ENCODE peak calls at places on chromosomes 7 and 10, in five cellular contexts. K, W, C, J and S are unnamed samples.

GRCh38 chr7:92754756-92755581 is 81.4 kb downstream of the CDK6 start:
- DNase-seq in W (no peak), K (no peak), J (no peak), C (no peak), S (no peak)

GRCh38 chr10:127161482-127161881 is 34.9 kb downstream of the INSYN2A start:
- DNase-seq in K (no peak), C (no peak), J (no peak), W (no peak), S (no peak)

GRCh38 chr10:16884485-16884884 is 67.3 kb upstream of the RSU1 start:
- DNase-seq in K (no peak), W (no peak), J (no peak), C (no peak), S (no peak)

GRCh38 chr10:103688451-103688850 is 166.9 kb downstream of the SH3PXD2A start:
- DNase-seq in W (no peak), J (no peak), C (no peak), K (no peak), S (peak)

GRCh38 chr7:100247152-100247757 is 27.5 kb downstream of the PVRIG start:
- DNase-seq in C (peak), W (no peak), J (peak), K (peak), S (peak)

GRCh38 chr7:7122033-7122478 is 60.3 kb upstream of the C1GALT1 start:
- DNase-seq in J (no peak), K (peak), W (no peak), C (no peak), S (no peak)

GRCh38 chr7:25726682-25727357 is 425.2 kb upstream of the NFE2L3 start:
- DNase-seq in W (no peak), K (no peak), C (no peak), J (no peak), S (no peak)

GRCh38 chr10:123381271-123381670 is 227.1 kb downstream of the BUB3 start:
- DNase-seq in K (peak), W (no peak), C (no peak), J (no peak), S (no peak)

GRCh38 chr10:59536576-59537014 is 173.1 kb downstream of the SLC16A9 start:
- DNase-seq in C (peak), W (no peak), K (no peak), J (no peak), S (peak)

GRCh38 chr10:52308251-52309031 is 5.6 kb upstream of the DKK1 start:
- DNase-seq in J (peak), W (peak), C (peak), K (peak), S (peak)

GRCh38 chr10:123643315-123643714 is 22.8 kb upstream of the GPR26 start:
- DNase-seq in K (no peak), W (no peak), J (no peak), C (peak), S (no peak)

GRCh38 chr7:106206826-106207541 is 77.8 kb downstream of the NAMPT start:
- DNase-seq in C (no peak), K (no peak), W (no peak), J (no peak), S (no peak)

GRCh38 chr7:149254181-149254858 is 7.7 kb upstream of the ZNF783 start:
- DNase-seq in C (no peak), W (no peak), K (no peak), J (no peak), S (no peak)

GRCh38 chr10:116741391-116742351 is 695 bp downstream of the HSPA12A start:
- DNase-seq in W (no peak), K (no peak), J (no peak), C (peak), S (peak)

GRCh38 chr7:112449353-112449752 is 907 bp upstream of the IFRD1 start:
- DNase-seq in W (no peak), C (no peak), K (peak), J (peak), S (no peak)

GRCh38 chr10:132983250-132984007 is 41.1 kb upstream of the CFAP46 start:
- DNase-seq in W (peak), K (no peak), J (no peak), C (no peak), S (no peak)

GRCh38 chr7:44490351-44491200 is at the start of gene NUDCD3:
- DNase-seq in W (peak), K (peak), C (peak), J (peak), S (peak)

GRCh38 chr7:44173911-44174693 is 15.1 kb downstream of the GCK start:
- DNase-seq in J (no peak), K (no peak), C (no peak), W (no peak), S (no peak)

GRCh38 chr10:123496336-123496735 is 169.8 kb upstream of the GPR26 start:
- DNase-seq in K (no peak), J (no peak), C (no peak), W (no peak), S (no peak)

GRCh38 chr7:32093415-32094408 is 23.5 kb upstream of the PDE1C start:
- DNase-seq in J (peak), W (no peak), C (no peak), K (peak), S (peak)

GRCh38 chr10:99827906-99828305 is 45.5 kb downstream of the ABCC2 start:
- DNase-seq in W (no peak), J (no peak), C (no peak), K (peak), S (peak)

GRCh38 chr10:17665742-17666141 is 21.8 kb downstream of the STAM start:
- DNase-seq in W (no peak), J (no peak), C (no peak), K (peak), S (peak)

GRCh38 chr7:72336382-72336886 is 75.7 kb downstream of the CALN1 start:
- DNase-seq in K (no peak), W (no peak), J (no peak), C (peak), S (no peak)

GRCh38 chr7:127040042-127040441 is 212.7 kb downstream of the GRM8 start:
- DNase-seq in C (no peak), K (no peak), J (no peak), W (no peak), S (no peak)

GRCh38 chr7:45920543-45921380 is at the start of gene IGFBP3:
- DNase-seq in K (peak), C (peak), J (no peak), W (no peak), S (peak)

DNA sequence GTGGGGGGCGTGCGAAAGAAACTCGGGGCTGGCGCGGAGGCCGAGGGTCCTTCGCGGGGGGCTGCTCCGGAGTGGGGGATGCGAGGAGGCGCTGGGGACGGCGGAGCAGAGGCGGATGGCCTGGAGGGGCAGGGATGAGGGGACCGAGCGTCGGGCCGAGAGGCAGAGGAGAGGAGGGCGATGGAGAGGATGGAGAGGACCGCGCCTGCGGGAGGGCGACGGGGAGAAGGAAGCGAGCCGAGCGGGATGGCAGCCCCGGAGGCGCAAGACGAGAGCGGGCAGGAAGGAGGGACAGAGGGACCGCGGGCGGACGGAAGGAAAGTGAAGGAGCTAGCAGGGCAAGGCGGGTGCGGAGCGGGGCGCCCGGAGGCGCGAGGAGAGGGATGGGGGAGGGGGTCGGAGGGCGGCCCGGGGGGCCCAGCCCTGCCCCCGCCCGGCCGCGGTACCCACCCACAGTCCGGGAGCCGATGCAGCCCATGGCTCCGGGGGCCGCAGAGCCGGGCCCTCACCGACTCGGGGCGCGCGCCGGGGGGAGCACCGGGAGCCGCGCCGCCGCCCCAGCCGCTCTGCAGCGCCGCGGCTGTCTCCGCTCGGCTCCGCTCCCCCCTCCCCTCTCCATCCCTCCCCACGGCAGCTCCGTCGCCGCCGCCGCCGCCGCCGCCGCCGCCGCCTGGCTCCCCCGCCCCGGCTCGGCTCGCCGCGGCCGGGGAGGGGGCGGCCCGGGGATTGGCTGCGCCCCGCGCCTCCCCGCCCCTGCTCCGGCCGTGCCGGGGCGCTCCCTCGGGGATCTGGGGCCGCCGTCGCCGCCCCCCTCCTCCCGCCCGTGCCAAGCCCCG is at the start of gene FAM131B:
- DNase-seq in J (no peak), C (peak), W (no peak), K (no peak), S (no peak)
- H3K4me3 ChIP-seq in J (peak), C (peak), W (peak), K (peak), S (peak)

GRCh38 chr10:35794703-35795102 is 152.6 kb upstream of the FZD8 start:
- DNase-seq in J (no peak), C (no peak), W (no peak), K (no peak), S (no peak)
- TF ChIP-seq CTCF in J (no peak), C (no peak), W (no peak), K (no peak), S (no peak)

GRCh38 chr7:27167170-27167505 is 1.8 kb upstream of the HOXA9 start:
- DNase-seq in C (peak), W (peak), J (peak), K (peak), S (peak)

GRCh38 chr7:27164381-27165088 is 802 bp downstream of the HOXA9 start:
- DNase-seq in C (peak), J (peak), W (peak), K (peak), S (peak)

GRCh38 chr7:27165089-27165654 is at the start of gene HOXA9:
- DNase-seq in W (peak), K (peak), C (peak), J (peak), S (peak)

GRCh38 chr7:27166475-27167169 is 1.3 kb upstream of the HOXA9 start:
- DNase-seq in J (peak), W (peak), C (peak), K (peak), S (peak)

DNA sequence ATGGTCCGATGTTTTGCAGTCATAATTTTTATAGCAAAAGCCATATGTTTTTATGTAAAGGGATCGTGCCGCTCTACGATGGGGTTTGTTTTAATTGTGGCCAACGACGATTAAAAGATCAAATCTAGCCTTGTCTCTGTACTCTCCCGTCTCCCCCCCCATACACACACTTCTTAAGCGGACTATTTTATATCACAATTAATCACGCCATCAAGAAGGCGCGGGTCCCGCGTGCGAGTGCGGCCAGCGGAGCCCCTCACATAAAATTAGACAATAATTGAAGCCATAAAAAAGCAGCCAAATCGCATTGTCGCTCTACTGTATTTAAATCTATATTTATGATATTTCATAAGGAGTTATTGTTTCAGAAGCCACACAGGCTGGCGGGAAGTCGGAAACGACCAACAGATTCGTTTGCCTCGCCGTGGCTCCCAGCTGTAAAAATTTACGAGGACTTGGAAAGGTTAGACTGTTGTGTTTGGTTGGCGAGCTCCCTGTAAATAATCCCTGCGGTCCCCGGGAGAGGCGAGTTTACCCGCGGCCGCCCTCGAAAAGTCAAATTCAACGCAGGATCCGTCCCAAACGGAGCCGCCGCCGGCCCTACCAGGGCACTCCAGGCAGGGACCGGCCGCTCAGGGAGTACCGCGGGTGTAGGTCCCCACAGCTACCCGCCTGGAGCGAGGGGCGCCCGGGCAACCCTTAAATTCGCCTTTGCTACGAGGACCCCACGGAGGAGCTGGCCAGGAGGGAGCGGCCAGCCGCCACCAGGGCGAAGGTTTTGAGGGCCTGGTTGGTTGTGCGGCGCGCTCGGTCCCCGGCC is 528 bp upstream of the HOXA9 start:
- DNase-seq in K (peak), C (peak), J (peak), W (peak), S (peak)
- H3K4me3 ChIP-seq in K (peak), C (peak), J (peak), W (peak), S (peak)

GRCh38 chr10:81116990-81117389 is 579.3 kb downstream of the SH2D4B start:
- DNase-seq in K (no peak), W (no peak), J (no peak), C (no peak), S (no peak)
- TF ChIP-seq CTCF in K (no peak), W (no peak), J (no peak), C (peak), S (no peak)

DNA sequence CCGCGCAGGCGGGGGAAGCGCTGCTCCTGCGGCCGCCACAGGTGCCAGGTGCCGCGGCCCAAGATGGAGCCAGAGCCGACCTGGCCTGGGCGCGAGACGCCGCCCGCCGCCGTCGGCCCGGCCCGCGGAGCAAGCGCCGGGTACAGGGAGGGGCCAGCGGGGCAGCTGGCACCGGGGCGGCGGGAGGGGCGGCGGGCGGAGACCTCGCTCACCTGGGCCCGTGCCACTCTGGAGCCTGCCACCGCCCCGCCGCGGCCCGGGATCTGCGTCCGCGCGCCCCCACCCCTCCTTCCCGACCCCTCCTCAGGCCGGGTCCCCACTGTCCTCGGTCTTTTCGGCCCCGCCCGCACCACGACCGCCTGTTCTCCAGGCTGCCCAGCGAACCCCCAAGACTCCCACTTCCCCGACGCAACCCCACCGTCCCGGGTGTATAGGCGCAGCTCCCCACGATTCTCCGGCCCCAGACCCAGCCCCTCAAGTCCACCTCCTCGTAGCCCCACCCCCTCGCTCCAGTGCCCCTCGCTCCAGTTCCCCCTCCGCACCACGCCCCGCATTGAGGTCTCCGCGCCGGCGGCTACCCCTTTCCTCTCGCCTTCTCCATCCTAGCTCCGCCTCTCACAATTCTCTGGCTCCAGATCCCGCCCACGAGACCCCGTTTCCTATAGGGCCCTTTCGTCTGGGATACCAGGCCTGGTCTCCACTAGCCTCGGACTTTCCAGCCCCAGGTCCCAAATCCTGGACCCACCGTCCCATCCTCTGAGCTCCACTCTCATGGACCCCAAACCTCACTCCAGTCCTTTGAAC is at the start of gene GPRIN2:
- DNase-seq in J (peak), C (peak), K (peak), W (peak), S (no peak)
- H3K4me3 ChIP-seq in J (peak), C (peak), K (peak), W (peak), S (no peak)

GRCh38 chr7:21883069-21883468 is 62.6 kb downstream of the CDCA7L start:
- DNase-seq in K (no peak), C (no peak), W (no peak), J (no peak), S (no peak)
- TF ChIP-seq CTCF in K (no peak), C (peak), W (no peak), J (no peak), S (no peak)

GRCh38 chr7:98860069-98860468 is 9.7 kb downstream of the TMEM130 start:
- DNase-seq in W (no peak), J (no peak), K (no peak), C (no peak), S (no peak)

GRCh38 chr7:98862203-98862602 is 7.6 kb downstream of the TMEM130 start:
- DNase-seq in C (no peak), W (no peak), K (no peak), J (no peak), S (no peak)

GRCh38 chr7:98863601-98864000 is 6.2 kb downstream of the TMEM130 start:
- DNase-seq in C (no peak), J (no peak), W (no peak), K (no peak), S (no peak)

GRCh38 chr7:98864726-98865420 is 4.9 kb downstream of the TMEM130 start:
- DNase-seq in W (peak), J (no peak), K (peak), C (no peak), S (no peak)

DNA sequence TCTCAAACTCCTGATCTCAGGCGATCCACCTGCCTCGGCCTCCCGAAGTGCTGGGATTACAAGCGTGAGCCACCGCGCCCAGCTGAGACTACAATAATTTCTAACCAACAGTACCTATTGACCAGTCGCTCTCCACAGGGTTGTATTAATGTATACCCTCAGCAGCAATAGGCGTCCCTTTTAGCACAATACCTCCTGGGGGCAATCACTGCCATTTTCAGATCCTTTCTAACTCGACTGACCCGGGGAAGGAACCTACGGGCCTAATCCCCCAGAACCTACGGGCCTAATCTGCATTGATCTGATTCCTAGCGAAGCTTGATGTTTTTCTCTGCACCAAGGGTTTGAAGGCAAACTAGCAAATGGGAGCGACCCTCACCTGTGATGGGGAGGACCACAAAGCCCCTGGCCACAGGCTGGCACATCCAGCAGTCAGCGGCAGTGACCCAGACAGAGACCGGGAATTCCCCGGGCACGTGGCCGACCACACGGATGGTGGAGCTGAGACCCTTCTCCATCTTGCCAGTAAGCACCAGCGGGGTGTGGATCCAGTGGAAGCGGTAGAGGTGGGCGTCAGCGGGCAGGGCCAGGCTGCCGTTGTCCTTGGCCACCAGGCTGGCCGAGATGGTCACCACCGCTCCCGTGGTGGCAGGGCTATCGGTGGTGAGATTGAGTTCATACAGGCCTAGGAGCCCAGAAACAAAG is 6.9 kb downstream of the TMEM130 start:
- DNase-seq in J (no peak), K (no peak), W (peak), C (no peak), S (no peak)
- H3K4me3 ChIP-seq in J (no peak), K (no peak), W (no peak), C (no peak), S (no peak)

DNA sequence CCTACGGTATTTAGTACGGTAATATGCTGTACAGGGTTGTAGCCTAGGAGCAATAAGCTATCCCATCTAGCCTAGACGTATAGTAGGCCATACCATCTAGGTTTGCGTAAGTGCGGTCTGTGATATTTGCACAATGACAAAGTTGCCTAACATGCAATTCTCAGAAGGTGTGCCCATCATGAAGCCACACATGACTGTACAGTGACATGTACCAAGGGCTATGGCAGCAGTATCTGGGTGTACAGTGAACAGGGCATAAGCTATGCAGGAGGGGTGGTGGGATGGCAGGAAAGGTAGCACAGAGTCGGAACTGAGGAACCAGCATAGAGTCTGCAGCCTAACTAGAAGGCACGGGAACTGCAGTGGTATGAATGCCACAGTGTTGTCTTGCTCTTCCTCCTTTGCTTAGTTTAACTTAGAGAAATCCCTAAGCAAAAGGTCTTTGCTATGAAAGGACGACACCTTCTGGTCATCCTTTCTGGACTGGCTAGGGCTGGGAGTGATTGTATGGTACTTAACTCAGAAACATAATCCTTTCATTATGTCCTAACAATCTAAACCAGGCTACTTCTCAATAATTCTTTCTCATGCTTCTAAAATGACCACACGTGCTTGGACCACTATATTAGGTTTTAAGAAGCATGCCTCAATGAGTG is 93.5 kb downstream of the DYNC1I1 start:
- DNase-seq in J (no peak), W (no peak), C (peak), K (peak), S (peak)
- TF ChIP-seq CTCF in J (no peak), W (no peak), C (peak), K (peak), S (peak)